ENCODE peak calls at places on chromosomes 12 and 14, in four cellular contexts. T is HCT116, W is SK-N-SH, A is GM23338. Z is an unnamed sample.

GRCh38 chr12:56987011-56987410 is 19.3 kb downstream of the ZBTB39 start:
- DNase-seq in W (no peak), A (no peak), T (no peak), Z (no peak)

GRCh38 chr12:27619308-27619707 is 76.9 kb upstream of the REP15 start:
- DNase-seq in T (peak; percentile 81), A (no peak), W (no peak), Z (peak; percentile 38)

GRCh38 chr12:125983094-125983783 is 918.0 kb downstream of the AACS start:
- DNase-seq in T (no peak), A (peak; percentile 72), W (peak; percentile 77), Z (peak; percentile 94)

GRCh38 chr12:8590842-8591545 is 21.7 kb downstream of the AICDA start:
- DNase-seq in T (no peak), A (peak; percentile 53), W (no peak), Z (peak; percentile 20)

GRCh38 chr12:58140395-58140794 is 199.0 kb downstream of the ATP23 start:
- DNase-seq in W (no peak), A (no peak), T (no peak), Z (no peak)

GRCh38 chr14:105072381-105072861 is 7.2 kb upstream of the GPR132 start:
- DNase-seq in T (no peak), A (no peak), W (no peak), Z (no peak)

GRCh38 chr14:29039171-29039570 is 272.6 kb downstream of the FOXG1 start:
- DNase-seq in T (no peak), A (peak; percentile 32), W (no peak), Z (no peak)

GRCh38 chr12:78146365-78146772 is 315.7 kb downstream of the NAV3 start:
- DNase-seq in T (peak; percentile 27), W (peak; percentile 5), A (peak; percentile 63), Z (peak; percentile 52)

GRCh38 chr14:71382315-71382714 is 475.1 kb downstream of the PCNX1 start:
- DNase-seq in W (no peak), A (no peak), T (no peak), Z (no peak)

GRCh38 chr14:104075530-104076151 is 9.9 kb upstream of the ASPG start:
- DNase-seq in T (no peak), W (peak; percentile 32), A (peak; percentile 55), Z (peak; percentile 41)

GRCh38 chr12:51941011-51941561 is 10.4 kb upstream of the ACVR1B start:
- DNase-seq in W (peak; percentile 77), A (peak; percentile 34), T (no peak), Z (peak; percentile 51)

GRCh38 chr12:132055535-132056096 is 88.5 kb downstream of the DDX51 start:
- DNase-seq in T (no peak), W (no peak), A (no peak), Z (no peak)

GRCh38 chr12:39852346-39852745 is 232.7 kb upstream of the ABCD2 start:
- DNase-seq in T (no peak), W (no peak), A (no peak), Z (no peak)

GRCh38 chr12:94148841-94149780 is 734 bp downstream of the PLXNC1 start:
- DNase-seq in W (peak; percentile 81), A (peak; percentile 75), T (no peak), Z (peak; percentile 79)

GRCh38 chr12:91009319-91009950 is 4.7 kb upstream of the EPYC start:
- DNase-seq in A (no peak), T (no peak), W (no peak), Z (no peak)

GRCh38 chr14:25431211-25432076 is 381.5 kb upstream of the STXBP6 start:
- DNase-seq in T (no peak), W (peak; percentile 15), A (peak; percentile 76), Z (peak; percentile 59)

GRCh38 chr12:55757701-55758100 is 14.8 kb downstream of the GDF11 start:
- DNase-seq in T (no peak), A (no peak), W (no peak), Z (no peak)

GRCh38 chr14:97806871-97807270 is 1009.7 kb downstream of the VRK1 start:
- DNase-seq in T (no peak), A (no peak), W (no peak), Z (no peak)

GRCh38 chr14:103343905-103344797 is 10.1 kb downstream of the EIF5 start:
- DNase-seq in W (no peak), A (no peak), T (no peak), Z (no peak)

GRCh38 chr12:12943589-12944260 is 8.2 kb downstream of the GPRC5D start:
- DNase-seq in W (no peak), A (no peak), T (no peak), Z (no peak)

GRCh38 chr12:123126294-123127144 is 24.4 kb downstream of the PITPNM2 start:
- DNase-seq in A (no peak), T (peak; percentile 69), W (no peak), Z (peak; percentile 84)

GRCh38 chr12:6326316-6326959 is 15.4 kb downstream of the TNFRSF1A start:
- DNase-seq in T (no peak), A (peak; percentile 86), W (peak; percentile 78), Z (peak; percentile 62)

GRCh38 chr12:107429006-107429698 is 256.4 kb upstream of the PWP1 start:
- DNase-seq in A (no peak), T (no peak), W (no peak), Z (peak; percentile 64)

GRCh38 chr12:52636592-52637258 is 15.3 kb downstream of the KRT2 start:
- DNase-seq in A (no peak), W (no peak), T (no peak), Z (no peak)

GRCh38 chr14:70707138-70708038 is 65.7 kb downstream of the TTC9 start:
- DNase-seq in T (peak; percentile 27), W (no peak), A (peak; percentile 30), Z (peak; percentile 57)

GRCh38 chr12:106074706-106075392 is 63.9 kb downstream of the NUAK1 start:
- DNase-seq in T (no peak), A (no peak), W (peak; percentile 17), Z (peak; percentile 28)

GRCh38 chr14:40784860-40785259 is 821.8 kb upstream of the LRFN5 start:
- DNase-seq in W (no peak), T (no peak), A (no peak), Z (no peak)

GRCh38 chr12:16076553-16076952 is 165.4 kb downstream of the DERA start:
- DNase-seq in A (peak; percentile 78), T (peak; percentile 29), W (peak; percentile 17), Z (peak; percentile 41)

GRCh38 chr14:100072783-100073346 is 7.6 kb downstream of the EVL start:
- DNase-seq in W (no peak), T (peak; percentile 13), A (peak; percentile 24), Z (no peak)

GRCh38 chr14:71739273-71739990 is 192.8 kb upstream of the RGS6 start:
- DNase-seq in A (peak; percentile 45), W (peak; percentile 53), T (peak; percentile 54), Z (peak; percentile 75)

GRCh38 chr12:132477009-132477702 is 12.8 kb upstream of the FBRSL1 start:
- DNase-seq in A (no peak), T (no peak), W (no peak), Z (no peak)

GRCh38 chr12:121811434-121812319 is 7.9 kb downstream of the SETD1B start:
- DNase-seq in W (peak; percentile 96), A (peak; percentile 92), T (no peak), Z (peak; percentile 89)

GRCh38 chr14:96281486-96281885 is 25.5 kb downstream of the BDKRB1 start:
- DNase-seq in A (no peak), W (no peak), T (no peak), Z (no peak)

GRCh38 chr14:53542692-53543091 is 389.6 kb upstream of the DDHD1 start:
- DNase-seq in W (peak; percentile 15), A (no peak), T (no peak), Z (peak; percentile 40)

GRCh38 chr14:23115918-23116317 is 3.1 kb downstream of the CEBPE start:
- DNase-seq in A (no peak), W (no peak), T (no peak), Z (no peak)

GRCh38 chr12:41932470-41932991 is 212.1 kb downstream of the GXYLT1 start:
- DNase-seq in A (peak; percentile 70), T (no peak), W (peak; percentile 91), Z (peak; percentile 69)

DNA sequence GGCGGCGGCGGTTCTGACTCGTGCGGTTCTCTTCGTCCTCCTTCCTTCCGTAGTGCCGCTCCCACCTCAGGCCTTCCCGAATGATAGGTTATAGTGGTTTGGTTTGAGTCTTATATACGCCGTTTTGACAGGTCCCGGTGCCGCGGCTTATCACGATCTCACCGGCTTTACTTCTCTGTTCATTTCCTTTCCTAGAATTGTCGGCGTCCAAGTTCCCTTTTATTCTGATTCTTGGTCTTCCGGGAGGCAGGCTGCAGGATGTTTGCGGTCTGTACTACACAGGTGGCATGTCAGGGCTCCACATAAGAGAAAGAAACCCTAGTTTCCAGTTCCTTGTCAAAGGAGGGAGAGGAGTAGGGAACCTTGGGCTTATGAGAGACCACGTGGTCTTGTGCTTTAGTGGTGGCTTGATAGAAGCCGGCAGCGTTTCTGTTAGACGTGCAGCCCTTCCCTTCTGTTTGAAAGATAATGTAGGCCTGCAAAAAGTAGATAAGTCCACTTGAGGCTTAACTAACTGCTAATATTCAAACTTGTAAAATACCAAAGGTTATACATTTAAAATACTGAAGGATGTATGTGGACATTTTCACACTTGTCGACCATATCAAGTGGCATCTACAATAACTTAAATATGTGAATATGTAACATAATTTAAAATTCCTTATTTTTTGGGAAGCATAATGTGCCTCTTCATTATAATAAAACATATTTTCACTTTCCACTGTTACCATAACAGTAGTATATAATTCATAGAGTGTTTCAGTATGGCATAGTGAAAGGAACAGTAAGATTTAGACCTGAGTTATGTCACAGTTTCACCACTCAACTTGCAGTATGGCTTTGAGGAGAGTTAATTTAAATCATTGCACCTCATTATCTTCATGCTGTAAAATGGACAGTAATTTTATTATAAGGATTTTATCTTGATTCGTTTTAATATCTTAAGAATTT is 804 bp downstream of the USP15 start:
- DNase-seq in A (peak; percentile 42), W (peak; percentile 23), T (peak; percentile 23), Z (peak; percentile 66)
- TF ChIP-seq EZH2phosphoT487 in A (no peak), W (no peak), T (no peak), Z (no peak)

DNA sequence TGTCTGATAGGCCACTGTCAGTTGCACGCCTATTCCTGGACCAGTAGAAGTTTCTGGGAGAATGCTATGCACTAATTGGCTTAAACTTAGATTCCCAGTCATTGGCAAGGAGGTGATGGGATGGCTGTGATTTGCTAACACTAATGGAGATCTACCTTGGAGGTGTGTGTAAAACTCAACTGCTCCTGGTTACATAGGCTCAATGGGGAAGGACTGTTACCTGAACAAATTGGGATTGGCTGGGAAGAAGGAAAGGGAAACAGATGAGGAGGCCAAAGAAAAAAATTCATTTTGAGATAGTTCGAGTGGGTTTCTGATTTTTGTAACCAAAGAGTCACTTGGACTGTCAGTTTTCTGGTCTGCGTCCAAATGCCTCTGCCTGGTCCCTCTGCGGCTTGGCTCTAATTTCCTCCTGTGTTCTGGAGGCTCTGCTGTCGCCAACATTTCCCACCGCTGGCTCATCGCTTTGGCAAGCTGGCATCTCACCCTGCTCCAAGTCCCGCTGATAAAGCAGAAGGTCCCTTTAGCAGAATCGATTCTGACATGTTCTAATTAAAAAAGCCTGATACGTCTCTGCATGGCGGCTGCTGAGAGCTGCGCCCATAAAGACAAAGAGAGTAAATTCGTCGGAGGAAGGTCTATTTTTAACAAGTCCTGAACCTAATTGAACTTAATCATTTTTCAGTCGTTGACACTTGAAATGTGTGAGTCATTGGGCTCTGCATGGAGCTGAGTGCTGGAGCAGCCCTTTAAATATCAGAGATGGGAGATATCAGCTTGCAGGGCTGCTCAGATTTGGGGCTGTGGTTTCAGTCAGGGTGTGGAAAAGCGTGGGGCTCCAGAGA is 2.0 kb upstream of the CCDC63 start:
- DNase-seq in T (no peak), A (no peak), W (peak; percentile 71), Z (no peak)
- H3K4me3 ChIP-seq in T (no peak overlapping the region), A (no peak overlapping the region), W (peak overlapping the region; percentile 7), Z (no peak overlapping the region)

GRCh38 chr12:1630081-1630826 is 1.2 kb downstream of the WNT5B start:
- DNase-seq in W (peak; percentile 88), A (peak; percentile 61), T (no peak), Z (peak; percentile 65)
- H3K27ac ChIP-seq in W (no peak overlapping the region), A (no peak overlapping the region), T (no peak overlapping the region), Z (no peak overlapping the region)

GRCh38 chr12:84043355-84043754 is 869.2 kb downstream of the SLC6A15 start:
- DNase-seq in W (no peak), A (no peak), T (no peak), Z (peak; percentile 15)

GRCh38 chr12:84046869-84047268 is 865.7 kb downstream of the SLC6A15 start:
- DNase-seq in A (no peak), W (no peak), T (no peak), Z (no peak)
- TF ChIP-seq EZH2phosphoT487 in A (no peak), W (no peak), T (no peak), Z (no peak)